ENCODE peak calls at places on chromosomes 1 and 21, in seven cellular contexts. R is GM12865, F is upper lobe of right lung, P is neural progenitor cell, J is astrocyte of the spinal cord, U is GM12878, D is heart right ventricle. M is an unnamed sample.

GRCh38 chr21:45821315-45822001 is 160.1 kb upstream of the COL6A1 start:
- DNase-seq in P (no peak), F (no peak), U (no peak), R (no peak), D (no peak), J (no peak), M (no peak)

GRCh38 chr1:109298666-109299086 is 8.1 kb downstream of the MYBPHL start:
- DNase-seq in P (no peak), R (no peak), D (peak), U (no peak), F (peak), J (no peak), M (no peak)

GRCh38 chr1:1440941-1441888 is 5.7 kb downstream of the VWA1 start:
- DNase-seq in J (no peak), D (no peak), P (peak), F (peak), R (peak), U (no peak), M (no peak)

GRCh38 chr1:113930499-113931161 is 1.5 kb downstream of the HIPK1 start:
- DNase-seq in U (no peak), F (no peak), J (peak), D (peak), R (peak), P (peak), M (no peak)

GRCh38 chr1:63713627-63714481 is 60.0 kb upstream of the ROR1 start:
- DNase-seq in R (peak), P (peak), J (peak), F (no peak), D (no peak), U (no peak), M (peak)

GRCh38 chr1:18109058-18109755 is 1.6 kb downstream of the IGSF21 start:
- DNase-seq in R (no peak), D (no peak), U (no peak), F (no peak), J (no peak), P (peak), M (no peak)

GRCh38 chr1:245986404-245987221 is 520.5 kb downstream of the SMYD3 start:
- DNase-seq in U (no peak), P (no peak), R (no peak), F (no peak), J (peak), D (no peak), M (peak)

GRCh38 chr1:32924881-32925344 is 23.7 kb upstream of the TMEM54 start:
- DNase-seq in F (no peak), J (no peak), R (no peak), D (no peak), P (peak), U (no peak), M (no peak)

GRCh38 chr1:117036018-117036421 is 24.1 kb upstream of the TTF2 start:
- DNase-seq in D (no peak), F (no peak), U (no peak), J (no peak), R (no peak), P (no peak), M (no peak)

GRCh38 chr1:244112646-244113045 is 61.6 kb downstream of the ZBTB18 start:
- DNase-seq in F (no peak), J (peak), R (no peak), D (no peak), U (no peak), P (no peak), M (no peak)

GRCh38 chr1:174068000-174068399 is 45.8 kb upstream of the RC3H1 start:
- DNase-seq in D (no peak), F (no peak), J (no peak), U (no peak), P (no peak), R (peak), M (peak)

GRCh38 chr1:152543808-152544207 is 22.8 kb downstream of the LCE3E start:
- DNase-seq in J (no peak), F (no peak), P (no peak), R (peak), D (no peak), U (no peak), M (no peak)

GRCh38 chr1:228334954-228335353 is 71.7 kb downstream of the TRIM11 start:
- DNase-seq in P (no peak), R (no peak), J (no peak), F (peak), D (no peak), U (no peak), M (no peak)

GRCh38 chr21:44875341-44875740 is 1.9 kb upstream of the PTTG1IP start:
- DNase-seq in U (no peak), J (peak), F (no peak), P (no peak), R (peak), D (no peak), M (no peak)

GRCh38 chr1:161193561-161194235 is 5.2 kb downstream of the ADAMTS4 start:
- DNase-seq in J (no peak), P (no peak), F (no peak), D (no peak), R (no peak), U (no peak), M (no peak)

GRCh38 chr1:232754930-232755329 is 50.3 kb upstream of the MAP10 start:
- DNase-seq in D (no peak), J (no peak), R (no peak), U (no peak), P (no peak), F (no peak), M (no peak)

GRCh38 chr1:16073490-16074104 is at the start of gene FAM131C:
- DNase-seq in F (no peak), R (peak), D (no peak), J (no peak), P (peak), U (no peak), M (no peak)

GRCh38 chr1:151858886-151859665 is 5.6 kb upstream of the THEM5 start:
- DNase-seq in D (no peak), J (no peak), R (no peak), P (no peak), F (no peak), U (no peak), M (no peak)

GRCh38 chr21:43861716-43862115 is 3.3 kb upstream of the AGPAT3 start:
- DNase-seq in D (no peak), P (no peak), F (no peak), J (no peak), U (no peak), R (no peak), M (no peak)

GRCh38 chr1:55213885-55214213 is 1.3 kb downstream of the USP24 start:
- DNase-seq in R (no peak), F (no peak), P (peak), U (no peak), J (no peak), D (no peak), M (no peak)

GRCh38 chr1:169624122-169624521 is 5.8 kb downstream of the SELP start:
- DNase-seq in R (no peak), D (no peak), P (no peak), J (no peak), F (no peak), U (no peak), M (no peak)

GRCh38 chr1:200231787-200232222 is 178.0 kb downstream of the ZNF281 start:
- DNase-seq in P (no peak), J (peak), D (no peak), U (no peak), F (no peak), R (no peak), M (no peak)

GRCh38 chr21:14864211-14865021 is 200.4 kb downstream of the NRIP1 start:
- DNase-seq in P (peak), R (peak), D (peak), J (peak), U (no peak), F (peak), M (no peak)

GRCh38 chr1:178151831-178152230 is 57.9 kb downstream of the RASAL2 start:
- DNase-seq in R (no peak), D (no peak), U (no peak), F (no peak), P (no peak), J (no peak), M (no peak)

GRCh38 chr1:12174789-12175455 is 8.1 kb downstream of the TNFRSF1B start:
- DNase-seq in R (no peak), P (peak), D (peak), F (no peak), U (no peak), J (no peak), M (no peak)

GRCh38 chr1:29424266-29424665 is 187.9 kb downstream of the PTPRU start:
- DNase-seq in D (no peak), U (no peak), J (no peak), R (no peak), F (no peak), P (no peak), M (no peak)

GRCh38 chr1:29757866-29758763 is 521.8 kb downstream of the PTPRU start:
- DNase-seq in R (no peak), F (no peak), U (no peak), J (no peak), D (no peak), P (no peak), M (no peak)

GRCh38 chr1:13667696-13668095 is 32.3 kb upstream of the PRDM2 start:
- DNase-seq in J (no peak), U (peak), F (no peak), D (no peak), P (no peak), R (peak), M (no peak)

GRCh38 chr1:58652351-58653184 is 47.3 kb downstream of the MYSM1 start:
- DNase-seq in D (peak), J (peak), R (peak), P (peak), U (peak), F (no peak), M (peak)

GRCh38 chr1:15261155-15262002 is 14.4 kb downstream of the FHAD1 start:
- DNase-seq in R (peak), J (no peak), D (peak), F (peak), U (no peak), P (no peak), M (no peak)

GRCh38 chr1:208374391-208374941 is 130.3 kb upstream of the PLXNA2 start:
- DNase-seq in F (no peak), J (peak), U (no peak), P (peak), D (no peak), R (no peak), M (no peak)

GRCh38 chr1:217011097-217011496 is 287.9 kb upstream of the ESRRG start:
- DNase-seq in U (no peak), R (no peak), D (no peak), J (no peak), F (no peak), P (no peak), M (no peak)

GRCh38 chr1:90919190-90919719 is 102.6 kb downstream of the ZNF644 start:
- DNase-seq in J (no peak), D (no peak), F (no peak), P (peak), R (peak), U (peak), M (no peak)

GRCh38 chr1:96306809-96307208 is 414.8 kb upstream of the PTBP2 start:
- DNase-seq in P (no peak), D (no peak), U (no peak), F (no peak), J (peak), R (no peak), M (no peak)

GRCh38 chr1:158019177-158019868 is 25.9 kb downstream of the KIRREL1 start:
- DNase-seq in R (no peak), P (peak), U (no peak), F (no peak), J (peak), D (peak), M (peak)

GRCh38 chr1:109784551-109785252 is 21.0 kb upstream of the EPS8L3 start:
- DNase-seq in P (no peak), F (peak), J (no peak), R (no peak), U (no peak), D (no peak), M (no peak)

GRCh38 chr1:99975569-99975968 is 5.8 kb downstream of the SLC35A3 start:
- DNase-seq in F (no peak), D (no peak), P (no peak), J (no peak), U (no peak), R (no peak), M (no peak)

GRCh38 chr1:19300211-19300610 is 11.6 kb upstream of the AKR7A3 start:
- DNase-seq in R (no peak), D (no peak), F (no peak), U (no peak), P (no peak), J (no peak), M (no peak)

GRCh38 chr21:44989538-44989888 is 49.7 kb downstream of the SLX9 start:
- DNase-seq in R (no peak), D (no peak), F (no peak), P (no peak), U (no peak), J (peak), M (no peak)

GRCh38 chr1:229848762-229849677 is 218.0 kb upstream of the GALNT2 start:
- DNase-seq in R (peak), U (no peak), P (peak), J (no peak), F (no peak), D (no peak), M (no peak)

DNA sequence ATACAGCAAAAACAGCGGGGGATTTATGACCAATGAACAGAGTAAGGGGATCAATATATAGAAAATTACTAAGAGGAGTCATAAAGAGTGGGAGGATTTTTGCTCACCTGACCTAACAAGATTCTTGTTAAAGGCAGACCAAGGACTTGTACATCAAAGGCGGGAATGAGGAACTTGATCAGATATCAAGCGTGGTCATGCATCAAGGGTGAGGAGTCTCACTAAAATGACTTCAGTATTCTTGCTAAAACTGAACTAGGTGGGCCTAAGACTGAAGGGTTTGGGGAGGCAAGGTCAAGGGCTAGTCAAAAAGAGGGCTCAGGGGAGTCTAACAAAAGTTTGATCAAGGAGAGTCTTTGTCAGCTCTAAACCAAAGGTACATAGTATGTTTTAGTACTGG is 2.1 kb downstream of the MOV10 start:
- DNase-seq in P (no peak), J (no peak), R (no peak), F (no peak), D (no peak), U (no peak), M (no peak)
- H3K4me3 ChIP-seq in P (peak), J (no peak), R (no peak), F (no peak), D (no peak), U (no peak), M (no peak)

GRCh38 chr1:23021834-23022233 is 2.6 kb downstream of the KDM1A start:
- DNase-seq in F (no peak), R (no peak), D (no peak), U (no peak), P (no peak), J (no peak), M (no peak)

GRCh38 chr1:23018661-23019093 is 591 bp upstream of the KDM1A start:
- DNase-seq in R (no peak), U (no peak), F (no peak), P (peak), J (no peak), D (no peak), M (no peak)

GRCh38 chr1:23020731-23021130 is 1.5 kb downstream of the KDM1A start:
- DNase-seq in J (peak), D (no peak), U (no peak), P (no peak), R (no peak), F (no peak), M (no peak)

GRCh38 chr1:23019851-23020625 is 770 bp downstream of the KDM1A start:
- DNase-seq in D (peak), U (no peak), J (peak), P (peak), R (peak), F (peak), M (no peak)

GRCh38 chr1:23019094-23019850 is at the start of gene KDM1A:
- DNase-seq in P (peak), D (peak), F (peak), U (peak), J (peak), R (peak), M (peak)
- TF ChIP-seq CTCF in P (peak), D (no peak), F (no peak), U (peak), J (peak), R (peak), M (peak)

DNA sequence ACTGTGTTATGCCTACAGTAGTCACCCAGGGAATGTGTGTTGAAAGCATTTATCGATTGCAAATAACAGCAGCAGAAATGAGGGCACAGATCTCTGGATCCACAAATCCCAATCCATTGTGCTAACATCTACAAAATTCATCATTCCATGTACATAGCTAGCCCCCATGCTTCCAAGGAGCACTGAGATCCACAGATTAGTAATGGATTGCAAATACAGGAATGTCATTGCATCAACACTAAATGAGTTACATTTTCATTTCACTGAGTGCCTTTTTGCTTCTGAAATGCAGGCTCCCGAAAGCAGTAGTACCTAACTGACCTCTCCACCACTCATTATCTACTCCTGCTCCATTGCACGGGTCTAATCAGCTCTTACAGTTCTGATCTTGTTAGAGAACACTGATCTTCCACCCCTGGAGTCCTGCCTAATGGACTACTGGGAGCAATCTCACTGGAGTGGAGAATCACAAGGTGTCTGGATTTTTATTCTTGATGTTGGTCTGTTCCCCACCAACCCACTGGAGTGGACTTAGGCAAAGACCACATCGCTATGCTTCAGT is 30.5 kb downstream of the ASTN1 start:
- DNase-seq in J (no peak), R (no peak), U (no peak), F (no peak), D (no peak), P (no peak), M (no peak)
- H3K4me3 ChIP-seq in J (no peak), R (no peak), U (no peak), F (no peak), D (no peak), P (no peak), M (no peak)

DNA sequence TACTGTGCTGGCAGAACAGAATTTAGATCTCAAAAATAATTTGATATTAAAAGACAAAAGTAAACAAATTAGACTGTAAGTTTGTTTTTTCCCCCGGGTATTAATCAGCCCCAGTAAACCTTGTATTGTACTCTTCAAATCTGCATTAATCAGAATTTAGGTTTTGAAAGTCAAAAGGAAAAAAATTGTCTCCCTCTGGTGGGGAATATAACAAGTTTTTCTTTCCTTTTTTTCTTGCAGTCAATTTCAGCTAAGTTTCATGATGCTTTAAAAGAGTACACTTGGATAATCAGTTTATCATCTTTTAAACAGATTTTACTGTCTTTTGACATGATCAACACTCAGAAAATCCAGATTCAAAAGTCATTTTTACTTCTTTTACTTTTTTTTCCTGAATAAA is 134.5 kb upstream of the PKN2 start:
- DNase-seq in U (no peak), F (no peak), J (peak), R (no peak), P (no peak), D (no peak), M (no peak)
- TF ChIP-seq CTCF in U (no peak), F (peak), J (peak), R (no peak), P (peak), D (no peak), M (no peak)

GRCh38 chr21:38350681-38351080 is 93.9 kb downstream of the KCNJ15 start:
- DNase-seq in D (no peak), U (no peak), J (no peak), P (no peak), R (no peak), F (no peak), M (no peak)

GRCh38 chr21:38354231-38354630 is 97.4 kb downstream of the KCNJ15 start:
- DNase-seq in J (no peak), D (no peak), F (no peak), U (no peak), P (no peak), R (no peak), M (no peak)

GRCh38 chr21:38352536-38353219 is 95.9 kb downstream of the KCNJ15 start:
- DNase-seq in U (no peak), R (peak), F (peak), P (peak), J (peak), D (peak), M (peak)

GRCh38 chr21:38351176-38351959 is 94.6 kb downstream of the KCNJ15 start:
- DNase-seq in D (no peak), F (no peak), R (no peak), P (no peak), J (peak), U (no peak), M (no peak)

DNA sequence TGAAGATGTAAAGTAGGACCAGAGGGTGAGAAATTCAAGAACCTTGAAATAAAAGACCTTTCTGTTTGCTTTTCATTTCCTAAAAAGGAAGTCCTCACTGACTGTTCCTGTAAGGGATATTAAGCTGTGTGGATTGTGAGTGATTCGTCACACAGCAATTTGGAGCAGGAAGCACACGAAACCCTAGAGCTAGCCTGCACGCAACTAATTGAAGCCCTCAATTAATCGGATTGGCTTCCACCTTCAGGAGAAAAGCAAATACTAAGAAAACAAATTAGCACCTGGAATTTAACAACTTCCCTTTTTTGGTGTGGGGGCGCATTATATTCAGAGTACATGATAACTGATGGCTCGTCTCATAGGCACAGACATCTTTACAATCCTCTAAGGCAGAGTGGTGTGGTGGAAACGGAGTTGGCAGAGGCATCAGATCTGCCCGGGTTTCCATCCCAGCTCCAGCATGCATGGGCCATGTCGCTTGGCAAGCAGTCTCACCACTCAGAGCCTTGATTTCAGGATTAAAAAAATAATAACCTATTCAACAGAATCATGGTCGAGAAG is 95.2 kb downstream of the KCNJ15 start:
- DNase-seq in R (no peak), F (no peak), D (no peak), U (no peak), P (no peak), J (peak), M (peak)
- H3K4me3 ChIP-seq in R (no peak), F (peak), D (no peak), U (no peak), P (no peak), J (no peak), M (no peak)